ENCODE peak calls at places on chromosomes 2 and 18, in five cellular contexts. I is uterus, B is ovary, H is cardiac muscle cell, U is fibroblast of lung. A is an unnamed sample. For H3K27me3, the result is how much of the 10 kb centered on the place peaks cover.

GRCh38 chr2:105697781-105698449 is 46.8 kb upstream of the NCK2 start:
- DNase-seq in I (no peak), B (no peak), H (peak), U (no peak), A (peak)

GRCh38 chr2:101307950-101308431 is 510 bp downstream of the RNF149 start:
- DNase-seq in I (peak), B (peak), H (peak), U (no peak), A (no peak)

GRCh38 chr2:204019572-204020501 is 83.3 kb downstream of the ICOS start:
- DNase-seq in I (no peak), B (no peak), H (no peak), U (peak), A (no peak)

GRCh38 chr18:59649575-59649974 is 47.6 kb downstream of the CCBE1 start:
- DNase-seq in I (no peak), B (no peak), H (no peak), U (peak), A (no peak)

GRCh38 chr18:69380324-69380723 is 20.4 kb upstream of the DOK6 start:
- DNase-seq in I (no peak), B (no peak), H (no peak), U (no peak), A (no peak)

GRCh38 chr18:12236141-12236540 is 18.0 kb upstream of the CIDEA start:
- DNase-seq in I (no peak), B (no peak), H (no peak), U (no peak), A (no peak)

GRCh38 chr2:141323571-141323970 is 807.2 kb downstream of the LRP1B start:
- DNase-seq in I (no peak), B (no peak), H (no peak), U (no peak), A (no peak)

GRCh38 chr2:127072970-127073369 is 34.0 kb downstream of the BIN1 start:
- DNase-seq in I (no peak), B (peak), H (no peak), U (no peak), A (no peak)

GRCh38 chr18:62506495-62507143 is 16.2 kb upstream of the ZCCHC2 start:
- DNase-seq in I (no peak), B (no peak), H (no peak), U (no peak), A (no peak)

GRCh38 chr2:238929242-238930081 is 81.6 kb downstream of the TWIST2 start:
- DNase-seq in I (peak), B (peak), H (peak), U (peak), A (no peak)

GRCh38 chr18:25646971-25647370 is 295.0 kb upstream of the ZNF521 start:
- DNase-seq in I (no peak), B (no peak), H (peak), U (peak), A (no peak)

GRCh38 chr2:12507295-12507694 is 209.4 kb upstream of the TRIB2 start:
- DNase-seq in I (no peak), B (peak), H (peak), U (peak), A (no peak)

GRCh38 chr2:232503792-232504323 is 16.2 kb upstream of the ECEL1 start:
- DNase-seq in I (no peak), B (no peak), H (no peak), U (no peak), A (no peak)

GRCh38 chr18:7566587-7567486 is at the start of gene PTPRM:
- DNase-seq in I (peak), B (peak), H (peak), U (peak), A (peak)

GRCh38 chr2:163527381-163527780 is 208.4 kb downstream of the FIGN start:
- DNase-seq in I (no peak), B (no peak), H (no peak), U (no peak), A (no peak)

DNA sequence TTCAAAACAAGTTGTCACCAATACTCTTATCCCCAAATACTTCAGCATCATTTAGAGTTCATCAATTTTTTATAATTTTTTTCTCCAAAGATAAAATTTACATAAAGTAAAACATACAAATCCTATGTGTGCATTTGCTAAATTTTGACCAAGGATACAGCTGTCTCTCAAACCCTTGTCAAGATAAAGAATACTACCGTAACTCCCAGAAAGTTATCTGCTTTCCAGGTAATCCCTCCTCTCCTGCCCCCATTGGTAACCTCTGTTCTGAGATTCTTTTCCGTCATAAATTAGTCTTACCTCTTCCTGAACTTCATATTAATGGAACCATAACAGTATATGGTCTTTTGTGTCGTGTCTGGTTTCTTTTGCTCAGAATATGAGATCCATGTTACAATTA is 49.2 kb downstream of the BCL2L11 start:
- DNase-seq in I (no peak), B (no peak), H (no peak), U (no peak), A (no peak)
- H3K27ac ChIP-seq in I (no peak), B (no peak), H (no peak), U (no peak), A (no peak)

DNA sequence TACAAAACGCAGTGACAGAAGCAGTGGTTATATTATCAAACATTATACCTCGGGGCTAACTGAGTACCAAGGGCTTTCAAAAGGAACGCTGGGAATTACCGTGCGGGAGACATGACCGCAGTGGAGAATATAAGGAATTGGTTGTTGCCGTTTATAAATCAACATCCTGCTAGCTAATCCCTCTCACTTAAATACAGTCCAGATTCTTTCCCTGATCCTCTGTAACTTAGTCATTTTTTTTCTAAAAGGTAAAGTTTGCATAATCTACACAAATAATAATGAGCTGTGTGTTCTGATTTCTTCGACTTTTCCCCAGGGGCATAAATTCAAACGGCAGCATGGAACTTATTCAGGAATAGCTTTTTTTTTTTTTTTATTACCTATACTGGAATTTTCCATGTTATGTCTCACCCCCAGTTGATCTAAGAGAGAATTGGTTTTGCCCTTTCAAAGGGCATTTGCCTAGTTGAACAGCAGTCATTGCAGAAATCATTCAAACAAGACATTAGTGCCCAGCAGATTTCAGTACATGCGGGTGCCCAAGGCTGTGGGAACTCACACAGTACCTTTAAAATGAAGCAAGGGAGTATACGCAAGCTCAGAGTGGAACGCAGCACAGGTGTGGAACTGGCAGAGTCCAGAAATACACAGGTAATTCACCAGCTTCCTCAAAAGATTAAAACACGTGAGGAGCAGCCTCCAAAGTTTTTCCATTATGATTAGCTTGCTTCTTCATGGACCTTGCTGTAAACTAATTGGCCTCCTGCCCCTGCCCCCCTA is 63.9 kb downstream of the SMIM21 start:
- DNase-seq in I (no peak), B (no peak), H (no peak), U (no peak), A (peak)
- H3K27me3 ChIP-seq in I (under half), B (under half), H (under half), U (under half), A (under half)

GRCh38 chr2:200348897-200349563 is 42.5 kb downstream of the SPATS2L start:
- DNase-seq in I (no peak), B (no peak), H (no peak), U (no peak), A (no peak)

GRCh38 chr2:200351815-200352214 is 45.3 kb downstream of the SPATS2L start:
- DNase-seq in I (no peak), B (no peak), H (no peak), U (peak), A (no peak)

GRCh38 chr2:200349868-200350267 is 43.4 kb downstream of the SPATS2L start:
- DNase-seq in I (no peak), B (no peak), H (no peak), U (no peak), A (no peak)

GRCh38 chr2:200352631-200353030 is 46.1 kb downstream of the SPATS2L start:
- DNase-seq in I (no peak), B (no peak), H (peak), U (peak), A (no peak)

GRCh38 chr2:200350796-200351195 is 44.3 kb downstream of the SPATS2L start:
- DNase-seq in I (no peak), B (no peak), H (peak), U (peak), A (no peak)
- H3K27ac ChIP-seq in I (no peak), B (no peak), H (no peak), U (no peak), A (no peak)

GRCh38 chr2:176138526-176139169 is 9.1 kb downstream of the HOXD8 start:
- DNase-seq in I (peak), B (no peak), H (no peak), U (no peak), A (no peak)

GRCh38 chr2:176139170-176139611 is 9.7 kb downstream of the HOXD8 start:
- DNase-seq in I (peak), B (peak), H (no peak), U (no peak), A (no peak)

GRCh38 chr2:176140130-176140519 is 10.6 kb downstream of the HOXD8 start:
- DNase-seq in I (peak), B (peak), H (peak), U (no peak), A (no peak)

GRCh38 chr2:176140520-176141317 is 10.6 kb upstream of the HOXD4 start:
- DNase-seq in I (peak), B (peak), H (peak), U (peak), A (peak)

GRCh38 chr2:176139621-176140020 is 10.1 kb downstream of the HOXD8 start:
- DNase-seq in I (peak), B (peak), H (no peak), U (no peak), A (no peak)
- H3K27me3 ChIP-seq in I (under half), B (under half), H (half or more), U (half or more), A (under half)

GRCh38 chr18:50094221-50094773 is 100.7 kb downstream of the MYO5B start:
- DNase-seq in I (no peak), B (no peak), H (no peak), U (no peak), A (no peak)

GRCh38 chr18:50093366-50093765 is 101.6 kb downstream of the MYO5B start:
- DNase-seq in I (no peak), B (no peak), H (no peak), U (no peak), A (no peak)

GRCh38 chr18:50096766-50097435 is 98.0 kb downstream of the MYO5B start:
- DNase-seq in I (no peak), B (no peak), H (no peak), U (no peak), A (peak)

GRCh38 chr18:50099725-50100414 is 95.1 kb downstream of the MYO5B start:
- DNase-seq in I (no peak), B (no peak), H (no peak), U (peak), A (no peak)

GRCh38 chr18:50097702-50098101 is 97.2 kb downstream of the MYO5B start:
- DNase-seq in I (no peak), B (no peak), H (no peak), U (peak), A (peak)
- H3K27ac ChIP-seq in I (no peak), B (no peak), H (no peak), U (no peak), A (peak)

DNA sequence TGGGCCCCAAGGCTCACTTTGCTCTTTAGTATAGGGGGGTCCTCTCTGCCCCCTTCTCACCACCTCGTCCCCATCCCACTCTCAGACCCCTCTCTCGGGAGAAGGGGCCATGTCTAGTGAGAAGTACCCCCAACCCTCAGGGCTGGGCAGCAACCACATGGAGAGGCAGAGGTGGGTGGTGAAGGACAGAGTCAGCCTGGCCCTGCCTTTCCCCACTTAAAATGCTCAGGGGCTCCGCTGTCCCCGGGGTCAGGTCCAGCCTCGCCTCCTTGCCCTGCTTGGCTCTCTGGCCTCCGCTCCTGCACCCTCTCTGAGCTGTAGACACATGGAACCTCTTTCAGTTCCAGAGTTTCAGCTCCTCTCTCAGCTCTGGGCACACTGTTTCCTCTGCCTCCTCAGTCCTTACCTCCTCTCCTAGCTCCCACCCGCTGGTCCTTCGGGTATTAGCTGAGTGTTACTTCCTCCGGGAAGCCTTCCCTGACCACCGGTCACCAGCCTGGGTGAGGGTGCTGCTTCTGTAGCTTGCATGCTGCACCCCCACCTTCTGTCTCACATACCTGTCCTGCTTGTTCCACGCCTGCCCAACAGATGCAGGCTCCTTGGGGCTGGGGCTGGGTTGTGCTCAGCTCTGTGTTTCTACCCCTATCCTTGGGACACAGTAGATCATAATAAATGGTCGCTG is 79.5 kb upstream of the OTOF start:
- DNase-seq in I (no peak), B (no peak), H (no peak), U (no peak), A (no peak)
- H3K27me3 ChIP-seq in I (under half), B (under half), H (under half), U (under half), A (under half)

GRCh38 chr2:157056200-157056676 is 201.3 kb upstream of the GALNT5 start:
- DNase-seq in I (no peak), B (no peak), H (peak), U (peak), A (no peak)

GRCh38 chr2:157053876-157054275 is 203.6 kb upstream of the GALNT5 start:
- DNase-seq in I (no peak), B (no peak), H (no peak), U (no peak), A (no peak)

GRCh38 chr2:157055660-157056199 is 201.8 kb upstream of the GALNT5 start:
- DNase-seq in I (no peak), B (no peak), H (peak), U (peak), A (no peak)

GRCh38 chr2:157058161-157058560 is 199.3 kb upstream of the GALNT5 start:
- DNase-seq in I (no peak), B (no peak), H (no peak), U (no peak), A (no peak)

DNA sequence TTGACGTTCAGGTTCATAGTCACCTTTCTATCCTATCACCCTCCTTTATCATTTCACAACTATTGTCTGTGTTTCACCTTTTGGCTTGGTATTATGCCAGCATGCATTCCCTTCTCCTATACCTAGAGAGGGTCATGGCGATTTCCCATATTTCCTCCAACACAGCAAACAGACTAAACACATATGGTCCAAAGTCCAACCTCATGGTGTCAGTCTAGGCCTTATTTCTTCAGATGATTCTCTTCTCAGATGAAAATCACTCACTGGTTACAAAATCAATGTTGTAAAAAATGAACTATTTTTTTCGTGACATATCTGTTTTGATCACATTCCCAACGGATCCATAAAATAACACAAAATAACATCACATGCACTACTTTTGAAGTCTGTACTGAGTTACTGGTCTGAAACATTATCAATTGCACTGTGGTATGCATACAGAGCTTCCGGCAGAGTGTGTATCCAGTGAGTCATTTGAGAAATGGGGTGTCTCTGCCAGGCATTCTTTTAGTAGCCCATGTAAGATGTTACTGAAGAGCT is 204.8 kb upstream of the GALNT5 start:
- DNase-seq in I (no peak), B (no peak), H (peak), U (peak), A (no peak)
- H3K27ac ChIP-seq in I (no peak), B (no peak), H (no peak), U (no peak), A (no peak)

DNA sequence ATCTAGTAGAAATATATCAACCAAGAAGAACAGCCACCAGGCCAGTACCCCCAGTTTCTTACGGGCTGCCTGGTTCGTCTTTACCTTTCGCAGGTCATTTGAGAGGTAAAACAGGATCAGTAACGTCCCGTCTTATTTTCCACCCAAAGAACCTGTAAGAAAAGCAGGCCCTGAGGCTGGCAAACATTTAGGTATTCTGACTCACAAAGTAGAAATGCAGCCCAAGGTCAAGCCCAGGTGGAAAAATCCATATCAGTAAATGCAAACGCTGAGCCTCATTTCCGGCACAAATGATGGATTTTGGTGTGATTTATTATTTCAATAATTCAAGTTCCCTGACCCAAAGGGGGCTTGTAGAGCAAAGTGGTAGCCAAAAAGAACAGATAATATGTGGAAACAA is 171.2 kb downstream of the ZNF516 start:
- DNase-seq in I (no peak), B (no peak), H (no peak), U (no peak), A (peak)
- H3K27me3 ChIP-seq in I (under half), B (under half), H (under half), U (under half), A (under half)

DNA sequence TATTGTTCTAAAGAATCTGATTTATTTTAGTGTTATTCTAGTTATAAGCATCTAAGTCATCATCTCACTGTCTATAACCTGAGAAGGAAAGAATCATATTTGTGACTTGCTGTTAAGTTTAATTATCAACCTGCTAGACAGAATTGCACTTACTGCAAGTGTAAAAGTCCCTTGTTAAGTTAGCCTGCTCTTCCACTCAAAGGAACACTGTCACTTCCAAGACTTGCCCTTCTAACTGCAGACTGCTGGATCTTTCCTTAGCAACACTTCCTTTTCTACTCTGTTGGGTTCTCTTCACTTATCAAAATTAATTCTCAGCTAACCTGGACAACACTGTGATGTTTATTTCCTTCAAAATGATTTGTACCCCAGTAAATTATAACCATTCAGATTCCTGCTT is 323.2 kb upstream of the TFPI start:
- DNase-seq in I (no peak), B (no peak), H (no peak), U (no peak), A (no peak)
- H3K27ac ChIP-seq in I (no peak), B (no peak), H (no peak), U (no peak), A (no peak)